ENCODE peak calls at places on chromosome 2, in seven cellular contexts. One of them, this sample, is unnamed.

GRCh38 chr2:128446049-128446811 is 127.6 kb upstream of the HS6ST1 start:
- DNase-seq in Peyer's patch: no peak
- DNase-seq in K562: no peak
- DNase-seq in heart left ventricle: no peak
- DNase-seq in stomach: peak; percentile 13
- DNase-seq in adrenal gland: peak; percentile 23
- DNase-seq in GM12892: no peak
- DNase-seq in this sample: no peak

GRCh38 chr2:62293490-62294212 is 97.7 kb downstream of the B3GNT2 start:
- DNase-seq in stomach: peak; percentile 93
- DNase-seq in K562: no peak
- DNase-seq in GM12892: no peak
- DNase-seq in adrenal gland: peak; percentile 86
- DNase-seq in Peyer's patch: no peak
- DNase-seq in heart left ventricle: peak; percentile 72
- DNase-seq in this sample: peak; percentile 29

GRCh38 chr2:46416280-46416679 is 63.1 kb upstream of the TMEM247 start:
- DNase-seq in stomach: no peak
- DNase-seq in heart left ventricle: no peak
- DNase-seq in adrenal gland: no peak
- DNase-seq in K562: no peak
- DNase-seq in Peyer's patch: no peak
- DNase-seq in GM12892: no peak
- DNase-seq in this sample: no peak

GRCh38 chr2:31429759-31430438 is 15.4 kb upstream of the XDH start:
- DNase-seq in adrenal gland: no peak
- DNase-seq in Peyer's patch: no peak
- DNase-seq in stomach: no peak
- DNase-seq in heart left ventricle: no peak
- DNase-seq in K562: no peak
- DNase-seq in GM12892: no peak
- DNase-seq in this sample: no peak

GRCh38 chr2:43144265-43144664 is 82.1 kb downstream of the ZFP36L2 start:
- DNase-seq in adrenal gland: no peak
- DNase-seq in heart left ventricle: no peak
- DNase-seq in stomach: no peak
- DNase-seq in K562: no peak
- DNase-seq in GM12892: no peak
- DNase-seq in Peyer's patch: no peak
- DNase-seq in this sample: no peak

GRCh38 chr2:168119519-168120141 is 127.8 kb downstream of the STK39 start:
- DNase-seq in GM12892: no peak
- DNase-seq in Peyer's patch: no peak
- DNase-seq in adrenal gland: no peak
- DNase-seq in K562: peak; percentile 48
- DNase-seq in heart left ventricle: no peak
- DNase-seq in stomach: no peak
- DNase-seq in this sample: no peak

GRCh38 chr2:54945401-54946219 is 104.6 kb downstream of the RTN4 start:
- DNase-seq in K562: no peak
- DNase-seq in stomach: peak; percentile 40
- DNase-seq in GM12892: no peak
- DNase-seq in adrenal gland: peak; percentile 50
- DNase-seq in heart left ventricle: no peak
- DNase-seq in Peyer's patch: no peak
- DNase-seq in this sample: peak; percentile 53

GRCh38 chr2:11532434-11533055 is 1.3 kb upstream of the GREB1 start:
- DNase-seq in heart left ventricle: no peak
- DNase-seq in stomach: no peak
- DNase-seq in K562: no peak
- DNase-seq in adrenal gland: no peak
- DNase-seq in GM12892: no peak
- DNase-seq in Peyer's patch: no peak
- DNase-seq in this sample: peak; percentile 50

GRCh38 chr2:79026061-79026460 is 559 bp downstream of the REG3G start:
- DNase-seq in GM12892: no peak
- DNase-seq in adrenal gland: no peak
- DNase-seq in K562: no peak
- DNase-seq in heart left ventricle: no peak
- DNase-seq in stomach: no peak
- DNase-seq in Peyer's patch: no peak
- DNase-seq in this sample: no peak

GRCh38 chr2:20451346-20451745 is 4.5 kb downstream of the RHOB start:
- DNase-seq in K562: no peak
- DNase-seq in adrenal gland: peak; percentile 49
- DNase-seq in stomach: peak; percentile 24
- DNase-seq in GM12892: no peak
- DNase-seq in heart left ventricle: no peak
- DNase-seq in Peyer's patch: no peak
- DNase-seq in this sample: no peak

GRCh38 chr2:156064540-156064939 is 268.0 kb downstream of the NR4A2 start:
- DNase-seq in adrenal gland: no peak
- DNase-seq in K562: no peak
- DNase-seq in heart left ventricle: no peak
- DNase-seq in GM12892: no peak
- DNase-seq in Peyer's patch: no peak
- DNase-seq in stomach: no peak
- DNase-seq in this sample: no peak

GRCh38 chr2:60806988-60807681 is 51.1 kb downstream of the PAPOLG start:
- DNase-seq in Peyer's patch: no peak
- DNase-seq in heart left ventricle: no peak
- DNase-seq in GM12892: peak; percentile 50
- DNase-seq in K562: peak; percentile 70
- DNase-seq in adrenal gland: no peak
- DNase-seq in stomach: no peak
- DNase-seq in this sample: no peak
- TF ChIP-seq POLR2A in Peyer's patch: no peak
- TF ChIP-seq POLR2A in heart left ventricle: no peak
- TF ChIP-seq POLR2A in GM12892: peak; percentile 42
- TF ChIP-seq POLR2A in K562: peak; percentile 57
- TF ChIP-seq POLR2A in adrenal gland: no peak
- TF ChIP-seq POLR2A in stomach: no peak
- TF ChIP-seq POLR2A in this sample: no peak

GRCh38 chr2:70123829-70124117 is 36.5 kb downstream of the PCBP1 start:
- DNase-seq in heart left ventricle: no peak
- DNase-seq in adrenal gland: no peak
- DNase-seq in stomach: no peak
- DNase-seq in Peyer's patch: no peak
- DNase-seq in GM12892: no peak
- DNase-seq in K562: no peak
- DNase-seq in this sample: no peak

GRCh38 chr2:70118798-70119454 is 31.6 kb downstream of the PCBP1 start:
- DNase-seq in GM12892: no peak
- DNase-seq in heart left ventricle: no peak
- DNase-seq in Peyer's patch: no peak
- DNase-seq in K562: peak; percentile 33
- DNase-seq in stomach: no peak
- DNase-seq in adrenal gland: no peak
- DNase-seq in this sample: no peak

GRCh38 chr2:70122470-70122869 is 35.2 kb downstream of the PCBP1 start:
- DNase-seq in Peyer's patch: no peak
- DNase-seq in stomach: no peak
- DNase-seq in GM12892: no peak
- DNase-seq in K562: no peak
- DNase-seq in adrenal gland: no peak
- DNase-seq in heart left ventricle: no peak
- DNase-seq in this sample: no peak

GRCh38 chr2:70123051-70123828 is 36.0 kb downstream of the PCBP1 start:
- DNase-seq in K562: peak; percentile 28
- DNase-seq in heart left ventricle: no peak
- DNase-seq in adrenal gland: peak; percentile 79
- DNase-seq in GM12892: no peak
- DNase-seq in Peyer's patch: no peak
- DNase-seq in stomach: peak; percentile 66
- DNase-seq in this sample: peak; percentile 72

GRCh38 chr2:70121627-70122372 is 34.5 kb downstream of the PCBP1 start:
- DNase-seq in adrenal gland: no peak
- DNase-seq in heart left ventricle: no peak
- DNase-seq in stomach: no peak
- DNase-seq in K562: no peak
- DNase-seq in GM12892: no peak
- DNase-seq in Peyer's patch: no peak
- DNase-seq in this sample: no peak
- TF ChIP-seq POLR2A in adrenal gland: no peak
- TF ChIP-seq POLR2A in heart left ventricle: no peak
- TF ChIP-seq POLR2A in stomach: no peak
- TF ChIP-seq POLR2A in K562: no peak
- TF ChIP-seq POLR2A in GM12892: no peak
- TF ChIP-seq POLR2A in Peyer's patch: no peak
- TF ChIP-seq POLR2A in this sample: no peak

DNA sequence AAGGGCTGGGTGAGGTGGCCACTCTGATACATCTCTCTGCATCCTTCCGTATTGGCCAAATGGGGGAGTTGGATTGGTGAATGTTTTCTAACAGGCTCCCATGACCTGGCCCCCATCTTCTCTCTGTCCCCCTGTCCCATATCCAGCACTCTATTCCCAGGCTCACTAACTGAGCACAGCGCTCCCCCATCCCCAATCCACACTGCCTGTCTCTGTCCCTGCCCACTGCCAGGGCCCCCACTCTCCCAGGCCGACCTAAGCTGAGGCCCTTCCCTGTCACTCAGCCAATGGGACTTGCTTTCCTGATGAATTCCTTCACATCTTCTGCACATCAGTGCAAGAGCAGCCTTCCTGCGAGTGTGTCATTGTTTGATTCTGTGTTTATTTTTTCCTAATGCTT is 216.8 kb upstream of the MYT1L start:
- DNase-seq in stomach: no peak
- DNase-seq in K562: no peak
- DNase-seq in GM12892: no peak
- DNase-seq in heart left ventricle: no peak
- DNase-seq in Peyer's patch: no peak
- DNase-seq in adrenal gland: no peak
- DNase-seq in this sample: no peak
- TF ChIP-seq POLR2A in stomach: no peak
- TF ChIP-seq POLR2A in K562: no peak
- TF ChIP-seq POLR2A in GM12892: no peak
- TF ChIP-seq POLR2A in heart left ventricle: no peak
- TF ChIP-seq POLR2A in Peyer's patch: no peak
- TF ChIP-seq POLR2A in adrenal gland: no peak
- TF ChIP-seq POLR2A in this sample: no peak

GRCh38 chr2:64021578-64021977 is 2.4 kb upstream of the VPS54 start:
- DNase-seq in GM12892: no peak
- DNase-seq in Peyer's patch: no peak
- DNase-seq in K562: no peak
- DNase-seq in stomach: no peak
- DNase-seq in heart left ventricle: no peak
- DNase-seq in adrenal gland: no peak
- DNase-seq in this sample: no peak

GRCh38 chr2:64018715-64019082 is 529 bp downstream of the VPS54 start:
- DNase-seq in K562: no peak
- DNase-seq in Peyer's patch: peak; percentile 42
- DNase-seq in stomach: no peak
- DNase-seq in GM12892: no peak
- DNase-seq in heart left ventricle: peak; percentile 81
- DNase-seq in adrenal gland: peak; percentile 60
- DNase-seq in this sample: peak; percentile 70

GRCh38 chr2:64019975-64020281 is 700 bp upstream of the VPS54 start:
- DNase-seq in stomach: no peak
- DNase-seq in GM12892: no peak
- DNase-seq in heart left ventricle: no peak
- DNase-seq in Peyer's patch: no peak
- DNase-seq in K562: no peak
- DNase-seq in adrenal gland: no peak
- DNase-seq in this sample: no peak

GRCh38 chr2:64017811-64018714 is 1.2 kb downstream of the VPS54 start:
- DNase-seq in adrenal gland: no peak
- DNase-seq in GM12892: no peak
- DNase-seq in K562: no peak
- DNase-seq in heart left ventricle: no peak
- DNase-seq in Peyer's patch: no peak
- DNase-seq in stomach: no peak
- DNase-seq in this sample: peak; percentile 17

DNA sequence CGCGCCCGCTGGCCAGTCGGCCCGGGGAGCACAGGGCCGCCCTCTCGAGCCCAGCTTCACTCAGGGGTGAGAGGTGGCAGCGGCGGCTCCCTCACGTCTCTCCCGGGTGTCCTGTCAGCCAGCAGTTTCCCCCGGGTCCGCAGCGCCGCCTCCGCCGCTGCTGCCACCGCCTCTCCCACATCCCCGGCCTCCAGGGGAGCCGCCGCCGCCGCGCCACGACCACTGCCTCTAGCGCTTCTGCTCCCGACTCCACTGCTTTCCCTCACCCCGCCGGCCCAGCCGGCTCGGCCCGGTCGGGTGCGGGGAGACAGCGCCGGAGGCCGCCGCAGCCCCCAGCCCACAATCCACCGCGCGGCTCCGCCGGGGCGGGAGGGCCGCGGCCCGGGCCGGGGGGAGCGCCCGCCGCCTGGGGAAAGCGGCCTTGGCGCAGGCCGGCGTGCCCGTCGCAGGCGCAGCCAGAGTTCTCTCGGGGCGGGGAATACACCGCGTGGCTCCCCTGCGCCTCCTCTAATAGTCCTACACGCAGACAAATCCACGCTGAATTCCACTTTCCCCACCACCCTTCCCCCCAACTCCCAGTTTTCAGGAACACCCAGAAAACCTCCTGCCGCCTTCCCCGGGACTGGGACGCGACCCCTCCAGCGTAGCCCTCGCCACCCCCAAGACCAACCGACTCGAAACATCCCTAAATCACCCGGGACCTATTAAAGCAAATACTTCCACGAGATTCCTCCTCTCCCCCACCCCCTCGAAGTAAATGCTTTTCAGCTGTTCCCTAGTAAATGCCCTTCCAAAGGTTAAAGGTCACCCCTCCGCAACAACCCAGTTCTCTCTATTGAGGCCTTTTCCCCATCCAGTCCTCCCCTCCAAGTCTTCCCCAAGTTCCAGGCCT is at the start of gene VPS54:
- DNase-seq in adrenal gland: peak; percentile 64
- DNase-seq in GM12892: peak; percentile 56
- DNase-seq in stomach: peak; percentile 59
- DNase-seq in K562: peak; percentile 80
- DNase-seq in heart left ventricle: peak; percentile 84
- DNase-seq in Peyer's patch: peak; percentile 50
- DNase-seq in this sample: peak; percentile 83
- TF ChIP-seq POLR2A in adrenal gland: peak; percentile 69
- TF ChIP-seq POLR2A in GM12892: peak; percentile 79
- TF ChIP-seq POLR2A in stomach: no peak
- TF ChIP-seq POLR2A in K562: peak; percentile 73
- TF ChIP-seq POLR2A in heart left ventricle: no peak
- TF ChIP-seq POLR2A in Peyer's patch: peak; percentile 45
- TF ChIP-seq POLR2A in this sample: peak; percentile 63

DNA sequence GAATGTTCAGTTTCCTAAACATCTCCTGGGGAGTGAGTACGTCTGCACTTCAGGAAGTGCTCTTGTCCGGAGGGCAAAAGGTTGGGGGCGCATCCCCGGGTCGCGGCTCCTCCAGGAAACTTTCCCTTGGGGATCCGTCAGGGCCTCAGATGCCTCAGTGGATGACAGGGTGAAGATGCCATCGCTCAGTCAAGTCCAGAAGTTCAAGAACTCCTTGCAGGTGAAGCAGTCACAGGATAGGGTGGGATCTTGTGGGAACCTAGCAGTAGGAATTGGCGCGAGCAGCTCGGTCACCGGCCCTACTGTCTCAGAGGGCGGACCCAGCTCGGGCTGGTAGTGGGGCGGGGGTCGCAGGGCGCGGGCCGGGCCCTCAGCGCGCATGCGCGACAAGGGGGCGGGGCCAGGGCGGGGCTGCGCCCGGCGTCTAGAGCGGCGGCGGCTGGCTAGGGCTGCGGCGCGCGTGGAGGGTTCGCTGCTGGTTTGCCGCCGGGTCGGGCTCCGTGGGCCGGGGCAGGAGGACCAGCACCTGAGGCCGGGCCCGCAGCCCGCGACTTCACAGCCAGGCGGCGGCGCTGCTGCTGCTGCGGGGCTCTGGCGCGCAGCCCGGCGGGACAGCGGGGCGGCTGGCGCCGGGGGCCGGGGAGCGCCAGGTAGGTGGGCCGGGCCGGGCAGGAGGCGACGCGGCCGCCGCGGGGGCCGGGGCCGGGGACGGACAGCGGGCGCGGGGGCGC is at the start of gene INPP4A:
- DNase-seq in GM12892: peak; percentile 82
- DNase-seq in K562: peak; percentile 94
- DNase-seq in heart left ventricle: peak; percentile 91
- DNase-seq in adrenal gland: peak; percentile 77
- DNase-seq in stomach: peak; percentile 78
- DNase-seq in Peyer's patch: peak; percentile 71
- DNase-seq in this sample: peak; percentile 86
- TF ChIP-seq POLR2A in GM12892: peak; percentile 70
- TF ChIP-seq POLR2A in K562: peak; percentile 42
- TF ChIP-seq POLR2A in heart left ventricle: no peak
- TF ChIP-seq POLR2A in adrenal gland: peak; percentile 49
- TF ChIP-seq POLR2A in stomach: no peak
- TF ChIP-seq POLR2A in Peyer's patch: peak; percentile 14
- TF ChIP-seq POLR2A in this sample: no peak